ENCODE peak calls at places on chromosomes 11 and 22, in eight cellular contexts. G is right atrium auricular region, A is psoas muscle, Z is glutamatergic neuron, X is bronchial epithelial cell, Q is K562, F is lung, D is AG09319. P is an unnamed sample.

GRCh38 chr11:84719935-84720577 is 907.1 kb downstream of the DLG2 start:
- DNase-seq in Q (no peak), Z (peak; percentile 63), G (no peak), X (no peak), D (no peak), A (peak; percentile 58), F (no peak), P (no peak)

GRCh38 chr11:11409916-11410315 is 56.9 kb upstream of the CSNK2A3 start:
- DNase-seq in X (no peak), F (no peak), Q (peak; percentile 21), Z (no peak), D (no peak), A (no peak), G (no peak), P (no peak)

GRCh38 chr11:134675983-134676382 is 263.9 kb upstream of the B3GAT1 start:
- DNase-seq in F (peak; percentile 3), Z (no peak), A (no peak), G (no peak), X (no peak), D (no peak), Q (no peak), P (no peak)

GRCh38 chr11:11748706-11749365 is 92.9 kb upstream of the USP47 start:
- DNase-seq in X (peak; percentile 70), Q (no peak), D (no peak), Z (no peak), F (no peak), G (no peak), A (no peak), P (no peak)

GRCh38 chr11:94895451-94895850 is 77.9 kb downstream of the CWC15 start:
- DNase-seq in D (no peak), F (no peak), G (no peak), Q (no peak), Z (no peak), X (peak; percentile 49), A (no peak), P (peak; percentile 74)

GRCh38 chr11:75334976-75335375 is 16.5 kb downstream of the ARRB1 start:
- DNase-seq in X (no peak), Z (no peak), G (no peak), Q (no peak), F (no peak), D (no peak), A (no peak), P (no peak)

GRCh38 chr11:64560941-64561340 is 30.1 kb upstream of the SLC22A12 start:
- DNase-seq in F (no peak), D (no peak), Q (no peak), X (no peak), G (no peak), A (no peak), Z (no peak), P (no peak)

GRCh38 chr22:27148886-27149470 is 491.6 kb downstream of the MIAT start:
- DNase-seq in D (no peak), Z (no peak), Q (no peak), F (no peak), G (no peak), A (no peak), X (no peak), P (no peak)

GRCh38 chr11:102733232-102733875 is 8.6 kb upstream of the MMP8 start:
- DNase-seq in G (no peak), F (peak; percentile 66), Z (peak; percentile 77), X (peak; percentile 64), Q (peak; percentile 73), D (no peak), A (no peak), P (peak; percentile 26)

GRCh38 chr22:37464181-37464580 is 22.0 kb downstream of the MFNG start:
- DNase-seq in F (no peak), G (no peak), X (no peak), A (no peak), D (no peak), Q (no peak), Z (no peak), P (no peak)

DNA sequence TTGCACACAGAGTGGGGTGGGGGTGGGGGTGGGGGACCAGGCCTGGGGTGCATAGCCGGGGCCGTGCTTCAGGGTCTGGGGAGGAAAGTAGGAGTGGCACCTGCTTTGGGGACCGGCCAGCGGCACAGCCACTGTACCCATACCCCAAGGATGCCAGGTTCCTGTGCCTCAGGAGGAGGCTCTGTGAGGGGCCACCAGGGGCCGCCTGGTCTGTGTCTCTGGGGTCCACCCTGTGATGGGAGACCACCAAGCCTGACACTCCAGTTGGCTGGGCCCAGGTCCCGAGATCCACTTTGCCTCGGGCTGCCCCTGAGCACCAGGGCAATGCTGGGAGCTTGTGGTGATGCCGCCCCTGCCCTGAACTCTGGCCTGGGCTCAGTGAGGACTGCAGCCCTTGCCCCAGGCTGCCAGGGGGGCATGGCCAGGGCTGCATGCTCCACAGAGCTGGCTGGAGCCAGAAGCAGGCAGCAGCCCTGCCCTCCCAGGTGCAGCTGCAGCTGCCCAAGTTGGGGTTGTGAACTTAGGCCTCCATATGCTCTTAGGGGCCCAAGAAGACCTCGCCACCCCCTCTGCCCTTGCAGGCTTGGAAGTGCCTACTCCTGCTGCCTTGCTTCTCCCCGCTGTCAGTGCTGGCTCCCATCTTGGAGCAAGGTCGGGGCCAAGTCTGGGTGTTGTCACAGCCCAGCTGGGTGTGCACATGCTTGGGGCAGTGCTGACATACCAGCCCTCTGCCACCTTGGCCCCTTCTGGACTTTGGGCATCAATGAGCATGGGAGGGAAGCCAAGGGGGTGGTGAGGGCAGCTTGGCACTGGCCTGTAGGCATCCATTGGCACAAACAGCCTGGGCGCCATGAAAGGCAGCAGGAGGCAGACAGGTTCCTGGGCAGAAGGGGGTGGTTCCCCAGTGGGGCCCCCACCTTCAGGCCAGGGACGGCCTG is 123.3 kb upstream of the THY1 start:
- DNase-seq in Q (no peak), F (no peak), G (peak; percentile 40), D (no peak), Z (no peak), X (no peak), A (no peak), P (no peak)
- TF ChIP-seq CTCF in Q (no peak), F (no peak), G (no peak), D (no peak), Z (no peak), X (no peak), A (no peak), P (no peak)

DNA sequence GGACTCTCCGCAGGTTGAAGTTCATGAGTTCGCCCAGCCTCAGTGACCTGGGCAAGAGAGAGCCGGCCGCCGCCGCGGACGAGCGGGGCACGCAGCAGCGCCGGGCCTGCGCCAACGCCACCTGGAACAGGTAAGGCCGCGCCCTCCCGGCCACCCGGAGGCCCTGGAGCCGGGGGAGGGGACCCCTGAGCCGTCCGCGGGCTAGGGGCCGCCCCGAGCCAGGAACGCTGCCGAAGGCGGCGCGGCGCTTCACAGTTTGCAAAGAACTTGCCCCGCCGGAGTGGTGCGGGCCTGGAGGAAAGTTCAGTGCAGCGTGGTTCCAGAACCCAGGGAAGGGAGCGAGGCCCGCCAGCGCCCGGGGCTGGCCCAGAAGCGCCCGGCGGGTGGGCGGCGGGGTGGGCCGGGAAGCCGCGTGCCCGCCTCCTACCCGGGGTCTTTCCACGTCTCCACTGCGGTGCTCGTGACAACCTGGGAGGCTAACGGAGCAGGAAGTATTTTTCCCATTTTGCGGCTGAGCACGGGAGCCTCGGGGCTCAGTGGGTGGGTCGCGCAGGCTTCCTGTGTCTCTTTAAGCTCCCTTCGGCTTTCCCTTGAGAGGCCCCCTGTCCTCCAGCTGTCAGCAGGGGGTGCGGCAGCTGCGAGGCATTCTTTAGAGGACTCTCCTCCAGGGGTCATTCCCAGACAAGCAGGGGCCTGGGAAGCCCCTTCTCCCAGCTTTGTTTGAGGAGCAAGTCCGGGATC is 645 bp downstream of the PRR5 start:
- DNase-seq in Z (peak; percentile 40), F (no peak), G (no peak), Q (no peak), X (no peak), D (no peak), A (no peak), P (no peak)
- TF ChIP-seq CTCF in Z (no peak), F (no peak), G (no peak), Q (no peak), X (no peak), D (no peak), A (no peak), P (no peak)

GRCh38 chr22:40518840-40519239 is 117.7 kb downstream of the MRTFA start:
- DNase-seq in G (no peak), D (no peak), Q (no peak), Z (no peak), X (no peak), A (no peak), F (no peak), P (no peak)

GRCh38 chr22:40520562-40520961 is 116.0 kb downstream of the MRTFA start:
- DNase-seq in A (no peak), D (no peak), Z (no peak), Q (no peak), X (no peak), G (no peak), F (no peak), P (no peak)

GRCh38 chr22:40519284-40519947 is 117.1 kb downstream of the MRTFA start:
- DNase-seq in Q (no peak), F (no peak), Z (no peak), D (no peak), X (no peak), G (no peak), A (no peak), P (no peak)

GRCh38 chr22:40521046-40521445 is 115.5 kb downstream of the MRTFA start:
- DNase-seq in Z (no peak), G (no peak), X (no peak), Q (no peak), D (no peak), A (no peak), F (no peak), P (no peak)

DNA sequence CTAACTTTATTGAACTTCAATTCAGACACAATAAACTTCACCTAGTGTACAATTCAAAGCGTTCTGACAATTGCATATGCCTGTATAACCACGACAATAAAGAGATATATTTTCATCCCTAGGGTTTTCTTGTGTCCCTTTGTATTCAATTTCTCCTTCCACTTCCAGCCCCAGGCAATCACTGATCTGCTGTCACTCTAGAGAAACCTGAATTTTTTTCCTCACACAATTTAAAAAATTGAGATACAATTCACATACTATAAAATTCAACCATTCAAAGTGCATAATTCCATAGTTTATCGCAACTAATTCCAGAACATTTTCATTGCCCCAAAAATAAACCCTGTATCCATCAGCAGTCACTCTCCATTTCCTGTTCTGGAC is 116.6 kb downstream of the MRTFA start:
- DNase-seq in G (no peak), X (no peak), F (no peak), A (no peak), Q (no peak), D (no peak), Z (no peak), P (no peak)
- TF ChIP-seq CTCF in G (no peak), X (no peak), F (no peak), A (no peak), Q (no peak), D (no peak), Z (no peak), P (no peak)

DNA sequence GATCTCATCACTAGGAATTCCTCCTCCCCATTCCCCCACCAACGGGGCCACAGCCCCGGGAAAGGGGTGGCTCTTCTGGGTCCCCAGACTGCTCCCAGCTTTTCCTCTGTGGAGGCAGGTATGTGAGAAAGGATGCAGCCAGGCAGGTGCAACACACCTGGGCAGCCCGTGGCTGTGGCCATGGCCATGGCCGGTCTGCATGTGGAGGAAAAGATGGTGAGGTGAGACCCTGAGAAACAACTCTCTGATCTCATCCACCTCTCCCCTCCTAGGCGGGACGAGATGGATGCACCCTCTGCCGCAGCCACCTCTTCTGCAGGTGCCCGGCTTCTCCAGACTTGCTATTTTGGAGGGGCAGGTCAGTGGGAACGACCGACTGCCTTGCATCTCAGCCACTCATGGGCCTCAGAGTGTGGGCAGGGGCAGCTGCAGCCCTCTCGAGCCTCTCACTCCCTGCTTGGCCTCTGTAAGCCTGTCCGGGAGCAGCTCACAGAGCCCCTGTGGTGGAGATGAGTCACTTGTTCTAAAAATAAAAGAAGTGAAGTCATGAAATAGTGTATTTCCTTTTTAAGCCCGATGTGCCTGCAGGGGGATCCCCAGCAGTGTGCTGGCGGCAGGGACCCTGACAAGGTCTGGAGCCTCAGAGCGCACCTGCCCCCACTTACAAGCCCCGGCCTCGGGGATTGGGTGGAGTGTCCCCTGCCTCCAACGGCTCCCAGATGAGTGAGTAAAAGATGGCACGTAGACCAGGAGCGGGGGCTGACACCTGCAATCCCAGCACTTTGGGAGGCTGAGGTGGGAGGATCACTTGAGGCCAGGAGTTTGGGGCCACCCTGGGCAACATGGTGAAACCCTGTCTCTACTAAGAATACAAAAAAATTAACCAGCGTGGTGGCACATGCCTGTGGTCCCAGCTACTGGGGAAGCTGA is 10.7 kb downstream of the SMIM38 start:
- DNase-seq in Z (no peak), D (peak; percentile 19), F (no peak), G (no peak), A (no peak), X (peak; percentile 78), Q (peak; percentile 35), P (peak; percentile 39)
- TF ChIP-seq CTCF in Z (no peak), D (no peak), F (no peak), G (no peak), A (peak; percentile 9), X (no peak), Q (peak; percentile 25), P (peak; percentile 31)

P was measured in epithelial cell of proximal tubule.